ENCODE peak calls at places on chromosome 14, in five cellular contexts. One of them, this sample, is unnamed.

GRCh38 chr14:73125169-73125588 is 11.1 kb upstream of the PSEN1 start:
- DNase-seq in iPS DF 19.7: no peak
- DNase-seq in activated CD4-positive, alpha-beta memory T cell treated with anti-CD3 and anti-CD28 coated beads, Interleukin-2, amount 10 ng/mL, durations not matched to agents 7 days and 5 days: no peak
- DNase-seq in hypothalamus: no peak
- DNase-seq in RCC 7860: no peak
- DNase-seq in this sample: no peak

GRCh38 chr14:74577247-74577947 is 34.6 kb downstream of the LTBP2 start:
- DNase-seq in hypothalamus: no peak
- DNase-seq in iPS DF 19.7: no peak
- DNase-seq in activated CD4-positive, alpha-beta memory T cell treated with anti-CD3 and anti-CD28 coated beads, Interleukin-2, amount 10 ng/mL, durations not matched to agents 7 days and 5 days: no peak
- DNase-seq in RCC 7860: no peak
- DNase-seq in this sample: no peak

GRCh38 chr14:79564371-79564770 is 646.9 kb downstream of the DIO2 start:
- DNase-seq in iPS DF 19.7: no peak
- DNase-seq in hypothalamus: no peak
- DNase-seq in RCC 7860: peak; percentile 35
- DNase-seq in activated CD4-positive, alpha-beta memory T cell treated with anti-CD3 and anti-CD28 coated beads, Interleukin-2, amount 10 ng/mL, durations not matched to agents 7 days and 5 days: no peak
- DNase-seq in this sample: no peak

GRCh38 chr14:63421226-63421625 is 102.5 kb upstream of the GPHB5 start:
- DNase-seq in hypothalamus: no peak
- DNase-seq in activated CD4-positive, alpha-beta memory T cell treated with anti-CD3 and anti-CD28 coated beads, Interleukin-2, amount 10 ng/mL, durations not matched to agents 7 days and 5 days: no peak
- DNase-seq in iPS DF 19.7: no peak
- DNase-seq in RCC 7860: no peak
- DNase-seq in this sample: no peak

GRCh38 chr14:94458558-94459200 is 6.1 kb upstream of the SERPINA11 start:
- DNase-seq in hypothalamus: no peak
- DNase-seq in activated CD4-positive, alpha-beta memory T cell treated with anti-CD3 and anti-CD28 coated beads, Interleukin-2, amount 10 ng/mL, durations not matched to agents 7 days and 5 days: no peak
- DNase-seq in RCC 7860: no peak
- DNase-seq in iPS DF 19.7: no peak
- DNase-seq in this sample: no peak

GRCh38 chr14:96741151-96741977 is 55.8 kb upstream of the VRK1 start:
- DNase-seq in activated CD4-positive, alpha-beta memory T cell treated with anti-CD3 and anti-CD28 coated beads, Interleukin-2, amount 10 ng/mL, durations not matched to agents 7 days and 5 days: peak; percentile 74
- DNase-seq in iPS DF 19.7: no peak
- DNase-seq in hypothalamus: peak; percentile 36
- DNase-seq in RCC 7860: no peak
- DNase-seq in this sample: peak; percentile 65

GRCh38 chr14:77965919-77966435 is 166.1 kb downstream of the ADCK1 start:
- DNase-seq in RCC 7860: peak; percentile 80
- DNase-seq in hypothalamus: no peak
- DNase-seq in iPS DF 19.7: no peak
- DNase-seq in activated CD4-positive, alpha-beta memory T cell treated with anti-CD3 and anti-CD28 coated beads, Interleukin-2, amount 10 ng/mL, durations not matched to agents 7 days and 5 days: peak; percentile 62
- DNase-seq in this sample: no peak

GRCh38 chr14:61516957-61517356 is 178.4 kb upstream of the HIF1A start:
- DNase-seq in hypothalamus: no peak
- DNase-seq in RCC 7860: no peak
- DNase-seq in iPS DF 19.7: no peak
- DNase-seq in activated CD4-positive, alpha-beta memory T cell treated with anti-CD3 and anti-CD28 coated beads, Interleukin-2, amount 10 ng/mL, durations not matched to agents 7 days and 5 days: no peak
- DNase-seq in this sample: no peak

GRCh38 chr14:103143535-103143934 is 20.3 kb downstream of the TNFAIP2 start:
- DNase-seq in activated CD4-positive, alpha-beta memory T cell treated with anti-CD3 and anti-CD28 coated beads, Interleukin-2, amount 10 ng/mL, durations not matched to agents 7 days and 5 days: no peak
- DNase-seq in iPS DF 19.7: no peak
- DNase-seq in RCC 7860: no peak
- DNase-seq in hypothalamus: no peak
- DNase-seq in this sample: no peak

GRCh38 chr14:93042968-93043940 is 72.5 kb downstream of the ITPK1 start:
- DNase-seq in hypothalamus: no peak
- DNase-seq in iPS DF 19.7: no peak
- DNase-seq in RCC 7860: peak; percentile 85
- DNase-seq in activated CD4-positive, alpha-beta memory T cell treated with anti-CD3 and anti-CD28 coated beads, Interleukin-2, amount 10 ng/mL, durations not matched to agents 7 days and 5 days: no peak
- DNase-seq in this sample: peak; percentile 88

GRCh38 chr14:52987514-52987913 is 36.7 kb upstream of the FERMT2 start:
- DNase-seq in hypothalamus: no peak
- DNase-seq in RCC 7860: no peak
- DNase-seq in iPS DF 19.7: no peak
- DNase-seq in activated CD4-positive, alpha-beta memory T cell treated with anti-CD3 and anti-CD28 coated beads, Interleukin-2, amount 10 ng/mL, durations not matched to agents 7 days and 5 days: no peak
- DNase-seq in this sample: no peak

GRCh38 chr14:51547260-51547659 is 104.5 kb upstream of the FRMD6 start:
- DNase-seq in activated CD4-positive, alpha-beta memory T cell treated with anti-CD3 and anti-CD28 coated beads, Interleukin-2, amount 10 ng/mL, durations not matched to agents 7 days and 5 days: no peak
- DNase-seq in hypothalamus: no peak
- DNase-seq in RCC 7860: peak; percentile 96
- DNase-seq in iPS DF 19.7: no peak
- DNase-seq in this sample: peak; percentile 6

GRCh38 chr14:51302319-51303030 is 62.4 kb downstream of the TMX1 start:
- DNase-seq in activated CD4-positive, alpha-beta memory T cell treated with anti-CD3 and anti-CD28 coated beads, Interleukin-2, amount 10 ng/mL, durations not matched to agents 7 days and 5 days: no peak
- DNase-seq in hypothalamus: no peak
- DNase-seq in iPS DF 19.7: no peak
- DNase-seq in RCC 7860: peak; percentile 41
- DNase-seq in this sample: no peak

GRCh38 chr14:69716483-69717187 is 50.3 kb upstream of the SRSF5 start:
- DNase-seq in RCC 7860: peak; percentile 29
- DNase-seq in iPS DF 19.7: no peak
- DNase-seq in activated CD4-positive, alpha-beta memory T cell treated with anti-CD3 and anti-CD28 coated beads, Interleukin-2, amount 10 ng/mL, durations not matched to agents 7 days and 5 days: peak; percentile 83
- DNase-seq in hypothalamus: no peak
- DNase-seq in this sample: peak; percentile 40

GRCh38 chr14:74324945-74325361 is 22.2 kb upstream of the ABCD4 start:
- DNase-seq in hypothalamus: no peak
- DNase-seq in iPS DF 19.7: no peak
- DNase-seq in RCC 7860: no peak
- DNase-seq in activated CD4-positive, alpha-beta memory T cell treated with anti-CD3 and anti-CD28 coated beads, Interleukin-2, amount 10 ng/mL, durations not matched to agents 7 days and 5 days: no peak
- DNase-seq in this sample: peak; percentile 31

GRCh38 chr14:75184039-75184438 is 7.6 kb upstream of the TMED10 start:
- DNase-seq in RCC 7860: no peak
- DNase-seq in activated CD4-positive, alpha-beta memory T cell treated with anti-CD3 and anti-CD28 coated beads, Interleukin-2, amount 10 ng/mL, durations not matched to agents 7 days and 5 days: no peak
- DNase-seq in iPS DF 19.7: no peak
- DNase-seq in hypothalamus: no peak
- DNase-seq in this sample: no peak

GRCh38 chr14:71179046-71179445 is 271.8 kb downstream of the PCNX1 start:
- DNase-seq in hypothalamus: no peak
- DNase-seq in activated CD4-positive, alpha-beta memory T cell treated with anti-CD3 and anti-CD28 coated beads, Interleukin-2, amount 10 ng/mL, durations not matched to agents 7 days and 5 days: no peak
- DNase-seq in RCC 7860: no peak
- DNase-seq in iPS DF 19.7: no peak
- DNase-seq in this sample: no peak

GRCh38 chr14:91186515-91187066 is 57.9 kb downstream of the GPR68 start:
- DNase-seq in activated CD4-positive, alpha-beta memory T cell treated with anti-CD3 and anti-CD28 coated beads, Interleukin-2, amount 10 ng/mL, durations not matched to agents 7 days and 5 days: no peak
- DNase-seq in hypothalamus: no peak
- DNase-seq in iPS DF 19.7: no peak
- DNase-seq in RCC 7860: no peak
- DNase-seq in this sample: no peak

GRCh38 chr14:69773571-69774276 is 6.8 kb downstream of the SRSF5 start:
- DNase-seq in activated CD4-positive, alpha-beta memory T cell treated with anti-CD3 and anti-CD28 coated beads, Interleukin-2, amount 10 ng/mL, durations not matched to agents 7 days and 5 days: no peak
- DNase-seq in iPS DF 19.7: no peak
- DNase-seq in hypothalamus: no peak
- DNase-seq in RCC 7860: no peak
- DNase-seq in this sample: no peak

GRCh38 chr14:64671591-64671990 is 32.6 kb upstream of the PLEKHG3 start:
- DNase-seq in activated CD4-positive, alpha-beta memory T cell treated with anti-CD3 and anti-CD28 coated beads, Interleukin-2, amount 10 ng/mL, durations not matched to agents 7 days and 5 days: no peak
- DNase-seq in iPS DF 19.7: no peak
- DNase-seq in hypothalamus: peak; percentile 4
- DNase-seq in RCC 7860: peak; percentile 10
- DNase-seq in this sample: no peak

GRCh38 chr14:76901171-76902055 is 75.2 kb downstream of the LRRC74A start:
- DNase-seq in iPS DF 19.7: no peak
- DNase-seq in activated CD4-positive, alpha-beta memory T cell treated with anti-CD3 and anti-CD28 coated beads, Interleukin-2, amount 10 ng/mL, durations not matched to agents 7 days and 5 days: no peak
- DNase-seq in RCC 7860: no peak
- DNase-seq in hypothalamus: no peak
- DNase-seq in this sample: no peak

GRCh38 chr14:55065411-55065810 is 14.0 kb downstream of the MAPK1IP1L start:
- DNase-seq in activated CD4-positive, alpha-beta memory T cell treated with anti-CD3 and anti-CD28 coated beads, Interleukin-2, amount 10 ng/mL, durations not matched to agents 7 days and 5 days: no peak
- DNase-seq in hypothalamus: no peak
- DNase-seq in iPS DF 19.7: no peak
- DNase-seq in RCC 7860: no peak
- DNase-seq in this sample: no peak

GRCh38 chr14:103385994-103386491 is 828 bp downstream of the MARK3 start:
- DNase-seq in iPS DF 19.7: no peak
- DNase-seq in RCC 7860: peak; percentile 27
- DNase-seq in hypothalamus: no peak
- DNase-seq in activated CD4-positive, alpha-beta memory T cell treated with anti-CD3 and anti-CD28 coated beads, Interleukin-2, amount 10 ng/mL, durations not matched to agents 7 days and 5 days: peak; percentile 50
- DNase-seq in this sample: no peak

GRCh38 chr14:78758333-78758732 is 588.2 kb downstream of the NRXN3 start:
- DNase-seq in iPS DF 19.7: no peak
- DNase-seq in activated CD4-positive, alpha-beta memory T cell treated with anti-CD3 and anti-CD28 coated beads, Interleukin-2, amount 10 ng/mL, durations not matched to agents 7 days and 5 days: no peak
- DNase-seq in hypothalamus: peak; percentile 11
- DNase-seq in RCC 7860: peak; percentile 5
- DNase-seq in this sample: no peak

GRCh38 chr14:22266141-22266442 is 322.9 kb downstream of the DAD1 start:
- DNase-seq in iPS DF 19.7: no peak
- DNase-seq in activated CD4-positive, alpha-beta memory T cell treated with anti-CD3 and anti-CD28 coated beads, Interleukin-2, amount 10 ng/mL, durations not matched to agents 7 days and 5 days: no peak
- DNase-seq in RCC 7860: peak; percentile 45
- DNase-seq in hypothalamus: no peak
- DNase-seq in this sample: no peak

GRCh38 chr14:102804858-102805257 is 27.6 kb downstream of the TRAF3 start:
- DNase-seq in activated CD4-positive, alpha-beta memory T cell treated with anti-CD3 and anti-CD28 coated beads, Interleukin-2, amount 10 ng/mL, durations not matched to agents 7 days and 5 days: no peak
- DNase-seq in RCC 7860: no peak
- DNase-seq in iPS DF 19.7: no peak
- DNase-seq in hypothalamus: no peak
- DNase-seq in this sample: no peak